ENCODE peak calls at places on chromosome 6, in nine cellular contexts. O, Q, C, B, D, P, Y, X and A are unnamed samples.

GRCh38 chr6:81772741-81773140 is 20.3 kb upstream of the TENT5A start:
- DNase-seq in X (no peak), B (no peak), P (no peak), Q (peak; percentile 84), Y (peak; percentile 70), O (peak; percentile 56), C (no peak), D (no peak), A (no peak)

GRCh38 chr6:87154641-87155271 is 609 bp upstream of the ZNF292 start:
- DNase-seq in Y (peak; percentile 59), D (no peak), O (peak; percentile 82), X (no peak), B (peak; percentile 73), P (no peak), Q (peak; percentile 75), C (peak; percentile 71), A (no peak)

GRCh38 chr6:151904631-151905030 is 97.1 kb downstream of the ESR1 start:
- DNase-seq in B (no peak), D (no peak), Q (no peak), P (no peak), O (no peak), Y (no peak), C (no peak), X (no peak), A (no peak)

GRCh38 chr6:140107216-140107615 is 732.8 kb upstream of the CITED2 start:
- DNase-seq in C (no peak), O (no peak), P (no peak), Y (no peak), D (no peak), B (no peak), Q (no peak), X (no peak), A (no peak)

GRCh38 chr6:32816746-32817204 is at the start of gene HLA-DOB:
- DNase-seq in X (no peak), C (peak; percentile 7), O (no peak), Q (peak; percentile 83), Y (peak; percentile 76), D (no peak), P (no peak), B (peak; percentile 49), A (no peak)

GRCh38 chr6:154814063-154814462 is 80.8 kb downstream of the SCAF8 start:
- DNase-seq in O (no peak), Q (no peak), X (no peak), B (no peak), C (no peak), Y (no peak), P (no peak), D (no peak), A (no peak)

GRCh38 chr6:391559-392440 is at the start of gene IRF4:
- DNase-seq in Q (no peak), C (no peak), X (no peak), O (no peak), B (no peak), D (no peak), Y (no peak), P (peak; percentile 73), A (no peak)

GRCh38 chr6:54238407-54238806 is 69.8 kb upstream of the TINAG start:
- DNase-seq in D (no peak), X (no peak), Y (peak; percentile 14), P (no peak), O (peak; percentile 88), Q (no peak), B (peak; percentile 29), C (no peak), A (no peak)

GRCh38 chr6:169420912-169421543 is 167.4 kb upstream of the THBS2 start:
- DNase-seq in O (no peak), Y (no peak), X (no peak), C (no peak), Q (no peak), P (peak; percentile 50), B (peak; percentile 78), D (no peak), A (no peak)

GRCh38 chr6:52595000-52595795 is 18.3 kb upstream of the TRAM2 start:
- DNase-seq in C (no peak), O (peak; percentile 82), B (peak; percentile 67), Q (peak; percentile 61), P (peak; percentile 56), D (peak; percentile 34), X (peak; percentile 81), Y (peak; percentile 9), A (no peak)

GRCh38 chr6:31874836-31875572 is 3.8 kb downstream of the SLC44A4 start:
- DNase-seq in Y (peak; percentile 27), X (no peak), Q (no peak), O (peak; percentile 45), C (no peak), P (no peak), D (no peak), B (no peak), A (no peak)

GRCh38 chr6:26103141-26103769 is 16.0 kb downstream of the HFE start:
- DNase-seq in C (peak; percentile 44), D (no peak), P (no peak), O (peak; percentile 53), B (peak; percentile 46), X (no peak), Q (peak; percentile 70), Y (peak; percentile 75), A (no peak)

GRCh38 chr6:120869397-120869796 is 464.9 kb downstream of the TBC1D32 start:
- DNase-seq in C (no peak), X (no peak), B (peak; percentile 23), Q (peak; percentile 7), D (no peak), P (no peak), Y (peak; percentile 3), O (no peak), A (no peak)

GRCh38 chr6:53651149-53651763 is 14.3 kb downstream of the KLHL31 start:
- DNase-seq in Y (peak; percentile 90), Q (peak; percentile 85), P (peak; percentile 84), B (peak; percentile 89), O (peak; percentile 76), X (no peak), C (peak; percentile 84), D (peak; percentile 26), A (no peak)

GRCh38 chr6:61809004-61809595 is 476.9 kb downstream of the KHDRBS2 start:
- DNase-seq in X (no peak), O (peak; percentile 1), P (no peak), Y (peak; percentile 39), D (no peak), Q (peak; percentile 30), B (peak; percentile 26), C (no peak), A (no peak)

GRCh38 chr6:116287668-116288282 is 8.0 kb upstream of the TSPYL1 start:
- DNase-seq in P (no peak), D (no peak), Q (peak; percentile 70), X (no peak), O (peak; percentile 64), C (peak; percentile 61), B (peak; percentile 65), Y (peak; percentile 64), A (no peak)

GRCh38 chr6:133682506-133683290 is 206.2 kb upstream of the TCF21 start:
- DNase-seq in P (no peak), D (no peak), O (peak; percentile 38), C (no peak), X (no peak), Q (no peak), B (no peak), Y (no peak), A (no peak)

GRCh38 chr6:3421763-3422456 is 34.9 kb downstream of the SLC22A23 start:
- DNase-seq in O (peak; percentile 70), P (no peak), Q (peak; percentile 84), B (peak; percentile 44), D (no peak), X (no peak), C (peak; percentile 38), Y (peak; percentile 64), A (no peak)

GRCh38 chr6:138182939-138183791 is 21.4 kb downstream of the ARFGEF3 start:
- DNase-seq in O (no peak), Y (no peak), X (no peak), D (no peak), C (no peak), P (peak; percentile 24), B (no peak), Q (no peak), A (no peak)

GRCh38 chr6:167826230-167827061 is at the start of gene AFDN:
- DNase-seq in Y (peak; percentile 49), D (peak; percentile 79), P (peak; percentile 83), C (peak; percentile 40), Q (no peak), B (peak; percentile 93), O (peak; percentile 40), X (peak; percentile 68), A (no peak)

DNA sequence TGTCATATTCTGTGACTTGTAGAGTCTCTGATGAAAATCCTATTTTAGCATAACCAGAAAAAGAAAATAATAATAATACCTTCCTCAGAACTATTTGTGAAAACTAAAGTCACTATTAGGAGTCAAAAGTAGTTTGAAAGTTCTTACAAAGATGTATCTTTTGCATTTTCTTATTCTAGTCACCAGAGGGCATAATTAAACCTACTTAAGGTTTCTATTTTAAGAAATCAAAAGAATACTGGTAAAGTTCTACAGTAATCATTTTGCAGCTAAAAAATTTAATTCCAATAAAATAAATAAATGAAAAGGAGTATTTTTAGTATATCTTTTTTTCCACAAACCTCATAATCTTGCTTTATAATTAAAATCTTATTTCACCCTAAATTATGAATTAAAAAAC is 28.0 kb upstream of the MCM9 start:
- DNase-seq in D (no peak), Y (peak; percentile 21), C (no peak), O (peak; percentile 29), B (no peak), P (no peak), X (no peak), Q (peak; percentile 17), A (no peak)
- TF ChIP-seq CTCF in D (peak; percentile 33), Y (peak; percentile 45), C (peak; percentile 6), O (peak; percentile 44), B (peak; percentile 42), P (no peak), X (peak; percentile 38), Q (no peak), A (peak; percentile 27)

GRCh38 chr6:143059616-143060353 is 904 bp upstream of the AIG1 start:
- DNase-seq in X (no peak), C (peak; percentile 26), P (peak; percentile 22), Q (peak; percentile 99), O (peak; percentile 91), D (peak; percentile 23), B (peak; percentile 72), Y (peak; percentile 93), A (no peak)
- H3K4me3 ChIP-seq in X (peak overlapping the region; percentile 78), C (peak overlapping the region; percentile 90), P (peak overlapping the region; percentile 80), Q (peak overlapping the region; percentile 86), O (peak overlapping the region; percentile 78), D (peak overlapping the region; percentile 70), B (peak overlapping the region; percentile 82), Y (peak overlapping the region; percentile 90), A (peak overlapping the region; percentile 93)

DNA sequence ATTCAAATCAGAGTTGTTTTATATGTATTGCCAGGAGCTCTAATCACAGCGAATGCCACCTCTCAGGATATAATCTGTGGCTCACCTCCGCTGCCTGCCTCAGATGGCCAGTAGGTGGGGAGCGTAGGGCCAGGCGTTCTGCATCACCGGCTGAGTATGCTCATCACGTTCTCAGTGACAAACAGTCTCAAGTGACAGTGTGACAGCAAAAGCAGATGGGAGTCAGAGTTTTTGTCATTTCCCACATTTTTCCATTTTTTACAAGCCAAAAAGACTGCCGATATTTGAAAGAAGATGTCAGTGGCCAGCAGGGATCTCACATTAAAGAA is 208.7 kb downstream of the ALDH8A1 start:
- DNase-seq in P (no peak), C (no peak), D (no peak), X (no peak), Q (no peak), Y (peak; percentile 18), B (no peak), O (no peak), A (no peak)
- TF ChIP-seq CTCF in P (no peak), C (no peak), D (peak; percentile 32), X (peak; percentile 35), Q (no peak), Y (peak; percentile 45), B (no peak), O (peak; percentile 4), A (no peak)

GRCh38 chr6:109508166-109508860 is 25.3 kb upstream of the ZBTB24 start:
- DNase-seq in D (no peak), P (no peak), O (no peak), Q (peak; percentile 64), C (no peak), Y (no peak), X (no peak), B (no peak), A (no peak)
- H3K4me3 ChIP-seq in D (no peak overlapping the region), P (no peak overlapping the region), O (no peak overlapping the region), Q (no peak overlapping the region), C (no peak overlapping the region), Y (no peak overlapping the region), X (no peak overlapping the region), B (no peak overlapping the region), A (no peak overlapping the region)